ENCODE peak calls at places on chromosomes 3 and 15, in nine cellular contexts. C is vagina, D is AG09309, B is esophagus muscularis mucosa, L is heart left ventricle, O is upper lobe of left lung, W is foreskin fibroblast, J is MCF 10A, T is HFFc6. Y is an unnamed sample.

GRCh38 chr3:66403268-66403990 is 97.4 kb downstream of the LRIG1 start:
- DNase-seq in T (no peak), L (no peak), J (no peak), C (no peak), D (no peak), W (no peak), O (no peak), B (no peak), Y (no peak)

GRCh38 chr15:42387603-42388002 is 28.3 kb downstream of the CAPN3 start:
- DNase-seq in L (no peak), T (no peak), W (no peak), C (no peak), B (no peak), J (no peak), O (peak), D (no peak), Y (no peak)

GRCh38 chr3:159928071-159928491 is 60.6 kb upstream of the IL12A start:
- DNase-seq in L (no peak), D (no peak), C (peak), W (peak), J (peak), B (peak), O (no peak), T (peak), Y (no peak)

GRCh38 chr3:62632510-62633294 is 242.5 kb downstream of the CADPS start:
- DNase-seq in D (no peak), C (no peak), W (peak), J (no peak), O (no peak), L (no peak), B (no peak), T (no peak), Y (no peak)

GRCh38 chr3:55166577-55167555 is 239.0 kb upstream of the LRTM1 start:
- DNase-seq in D (no peak), O (no peak), B (peak), W (peak), C (no peak), L (no peak), T (peak), J (peak), Y (no peak)

GRCh38 chr3:117252208-117252607 is 542.6 kb downstream of the TUSC7 start:
- DNase-seq in L (no peak), D (no peak), T (no peak), O (no peak), J (peak), B (no peak), W (peak), C (no peak), Y (no peak)

GRCh38 chr15:75153084-75153483 is 48.6 kb upstream of the C15orf39 start:
- DNase-seq in J (peak), T (peak), L (peak), D (no peak), O (no peak), W (no peak), B (no peak), C (no peak), Y (no peak)

GRCh38 chr3:51304230-51304629 is 80.9 kb upstream of the MANF start:
- DNase-seq in B (no peak), W (no peak), C (no peak), T (no peak), O (no peak), J (no peak), L (no peak), D (no peak), Y (no peak)

GRCh38 chr3:98567646-98568280 is 25.6 kb downstream of the CPOX start:
- DNase-seq in L (no peak), O (no peak), B (no peak), T (no peak), D (no peak), W (no peak), C (no peak), J (no peak), Y (no peak)

GRCh38 chr3:23263796-23264195 is 60.7 kb downstream of the UBE2E2 start:
- DNase-seq in L (no peak), O (no peak), C (no peak), B (no peak), W (peak), D (no peak), J (peak), T (peak), Y (no peak)

GRCh38 chr3:37526511-37526910 is 335.2 kb upstream of the CTDSPL start:
- DNase-seq in L (peak), C (no peak), J (peak), D (peak), T (peak), B (no peak), O (no peak), W (no peak), Y (no peak)

GRCh38 chr3:37645801-37646380 is 215.8 kb upstream of the CTDSPL start:
- DNase-seq in D (no peak), J (peak), C (no peak), O (no peak), B (peak), W (no peak), L (peak), T (no peak), Y (no peak)

GRCh38 chr3:117892431-117892841 is 1142.2 kb downstream of the IGSF11 start:
- DNase-seq in C (no peak), O (no peak), T (no peak), W (peak), B (no peak), J (peak), L (no peak), D (no peak), Y (no peak)

GRCh38 chr3:111917300-111917699 is 58.2 kb downstream of the PHLDB2 start:
- DNase-seq in W (no peak), T (peak), B (no peak), C (no peak), D (no peak), O (no peak), J (peak), L (no peak), Y (no peak)

GRCh38 chr15:74328331-74329056 is 39.0 kb downstream of the CYP11A1 start:
- DNase-seq in O (no peak), J (no peak), T (no peak), D (no peak), W (no peak), C (no peak), B (no peak), L (no peak), Y (no peak)

GRCh38 chr15:99239545-99240198 is 9.7 kb downstream of the TTC23 start:
- DNase-seq in J (no peak), T (no peak), O (no peak), C (no peak), L (no peak), B (no peak), W (no peak), D (no peak), Y (no peak)

GRCh38 chr15:44286814-44287555 is 1.5 kb upstream of the GOLM2 start:
- DNase-seq in B (no peak), O (no peak), W (no peak), L (no peak), J (no peak), C (no peak), T (no peak), D (no peak), Y (no peak)

GRCh38 chr15:37108725-37109124 is 8.4 kb upstream of the MEIS2 start:
- DNase-seq in O (no peak), C (no peak), L (no peak), W (no peak), J (no peak), D (no peak), T (no peak), B (no peak), Y (no peak)

GRCh38 chr15:80367094-80367493 is 37.1 kb upstream of the ARNT2 start:
- DNase-seq in C (no peak), O (no peak), J (peak), D (no peak), W (peak), B (no peak), L (no peak), T (no peak), Y (no peak)

GRCh38 chr3:132870596-132870995 is 148.4 kb upstream of the NPHP3 start:
- DNase-seq in B (no peak), C (no peak), D (no peak), L (no peak), W (no peak), O (no peak), T (no peak), J (no peak), Y (no peak)

GRCh38 chr15:82934100-82934880 is 18.2 kb downstream of the HOMER2 start:
- DNase-seq in L (no peak), B (no peak), O (no peak), D (no peak), T (no peak), W (no peak), C (no peak), J (no peak), Y (no peak)

GRCh38 chr15:29470311-29470710 is 200.7 kb upstream of the NSMCE3 start:
- DNase-seq in C (no peak), T (no peak), J (peak), D (no peak), L (no peak), O (no peak), B (no peak), W (no peak), Y (no peak)

GRCh38 chr3:61961882-61962281 is 400.5 kb downstream of the PTPRG start:
- DNase-seq in W (no peak), D (no peak), L (no peak), B (no peak), J (no peak), O (no peak), T (no peak), C (no peak), Y (no peak)

GRCh38 chr15:72229076-72229946 is 1.7 kb downstream of the PKM start:
- DNase-seq in L (peak), J (peak), B (no peak), C (no peak), W (no peak), T (no peak), D (no peak), O (no peak), Y (no peak)

GRCh38 chr3:157063926-157064325 is 96.0 kb downstream of the CCNL1 start:
- DNase-seq in O (no peak), D (no peak), L (no peak), T (no peak), W (no peak), C (no peak), J (no peak), B (peak), Y (no peak)

GRCh38 chr3:135314227-135314626 is 519.2 kb downstream of the EPHB1 start:
- DNase-seq in B (peak), O (no peak), D (no peak), C (no peak), W (no peak), J (no peak), T (no peak), L (no peak), Y (no peak)

GRCh38 chr3:43223670-43224364 is 62.5 kb upstream of the SNRK start:
- DNase-seq in D (no peak), C (no peak), L (no peak), W (no peak), J (no peak), T (no peak), B (no peak), O (no peak), Y (no peak)

GRCh38 chr15:70231484-70231883 is 133.8 kb upstream of the TLE3 start:
- DNase-seq in L (no peak), D (no peak), W (no peak), J (no peak), T (no peak), O (no peak), B (no peak), C (no peak), Y (no peak)

GRCh38 chr3:122931636-122932035 is 95.9 kb downstream of the SEMA5B start:
- DNase-seq in C (no peak), W (no peak), O (no peak), T (no peak), D (no peak), J (peak), B (no peak), L (no peak), Y (no peak)

GRCh38 chr15:50880651-50881114 is 27.8 kb upstream of the AP4E1 start:
- DNase-seq in D (peak), C (no peak), W (no peak), J (peak), L (no peak), O (no peak), B (no peak), T (peak), Y (no peak)

GRCh38 chr3:119492128-119492527 is 6.2 kb upstream of the TIMMDC1 start:
- DNase-seq in J (no peak), C (no peak), T (no peak), D (no peak), O (no peak), L (no peak), B (no peak), W (no peak), Y (no peak)

GRCh38 chr3:149898771-149899170 is 71.9 kb downstream of the PFN2 start:
- DNase-seq in T (peak), D (no peak), B (no peak), O (no peak), W (peak), C (no peak), J (peak), L (peak), Y (no peak)

GRCh38 chr15:45637552-45638033 is 2.8 kb downstream of the SQOR start:
- DNase-seq in D (peak), C (no peak), T (peak), L (peak), O (peak), B (no peak), W (peak), J (peak), Y (no peak)

GRCh38 chr3:108736821-108737220 is 20.4 kb downstream of the RETNLB start:
- DNase-seq in L (no peak), J (peak), W (no peak), O (no peak), C (no peak), B (no peak), D (no peak), T (no peak), Y (no peak)

GRCh38 chr3:158792709-158793108 is 9.1 kb upstream of the MFSD1 start:
- DNase-seq in W (peak), O (no peak), B (peak), D (peak), L (no peak), C (no peak), T (peak), J (peak), Y (no peak)

GRCh38 chr3:121897296-121897695 is 3.1 kb downstream of the SLC15A2 start:
- DNase-seq in O (no peak), D (no peak), W (no peak), J (no peak), L (no peak), T (no peak), C (no peak), B (no peak), Y (no peak)

GRCh38 chr3:127628788-127629456 is at the start of gene PODXL2:
- DNase-seq in L (peak), D (no peak), O (peak), B (no peak), C (no peak), T (no peak), W (peak), J (peak), Y (no peak)

GRCh38 chr3:119580148-119580760 is 962 bp downstream of the ADPRH start:
- DNase-seq in C (no peak), J (no peak), W (no peak), L (peak), O (peak), B (no peak), T (no peak), D (no peak), Y (no peak)

GRCh38 chr3:172711457-172711800 is 562 bp upstream of the NCEH1 start:
- DNase-seq in D (no peak), C (no peak), B (no peak), J (no peak), L (no peak), T (no peak), O (no peak), W (no peak), Y (no peak)
- TF ChIP-seq CTCF in D (no peak), C (no peak), B (no peak), J (no peak), L (no peak), T (no peak), O (no peak), W (no peak), Y (no peak)

DNA sequence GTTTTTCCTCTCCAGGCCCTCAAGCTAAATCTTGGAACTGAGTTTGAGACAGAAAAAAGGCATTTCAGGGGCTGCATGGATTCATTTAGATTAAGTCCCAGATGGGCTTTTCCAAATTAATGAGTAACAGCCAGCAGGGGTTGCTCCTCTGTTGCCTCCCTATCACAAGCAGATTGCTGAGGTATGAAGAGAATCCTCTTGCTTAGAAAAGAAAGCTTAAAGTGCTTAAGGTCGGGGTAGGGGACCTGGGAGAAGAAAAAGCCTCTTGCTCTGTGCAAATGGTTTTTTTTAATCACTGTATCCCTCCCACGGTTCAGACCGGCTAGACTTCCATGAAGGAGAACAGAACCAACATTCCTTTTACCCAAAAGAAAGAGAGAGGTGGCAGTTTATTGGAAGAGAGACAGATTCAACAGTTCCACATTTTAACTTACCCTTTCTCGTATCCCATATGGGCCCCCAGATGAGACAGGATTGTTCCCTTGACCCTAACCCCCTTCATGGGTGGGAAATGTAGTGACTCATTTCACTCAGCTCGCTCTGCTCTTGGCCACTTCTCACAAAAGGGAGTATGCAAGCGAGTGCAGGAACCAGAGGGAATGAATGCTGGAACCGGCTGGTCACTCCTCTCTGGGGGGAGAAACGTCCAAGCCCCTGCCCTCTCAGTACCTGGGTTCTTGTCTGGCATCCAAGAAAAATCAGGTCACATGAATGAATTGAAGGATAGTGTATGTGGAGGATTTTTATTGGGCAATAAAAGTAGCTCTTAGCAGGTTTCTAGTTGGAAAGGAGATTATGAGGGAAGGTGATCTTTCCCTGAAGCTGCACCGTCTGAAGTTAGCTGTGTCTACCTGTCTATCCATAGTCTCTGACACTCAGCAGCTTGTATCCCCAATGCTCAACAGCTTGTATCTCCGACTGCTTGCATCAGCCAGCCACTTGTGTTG is 745.2 kb downstream of the SI start:
- DNase-seq in L (no peak), B (no peak), J (no peak), O (no peak), D (no peak), W (no peak), C (no peak), T (no peak), Y (no peak)
- TF ChIP-seq CTCF in L (no peak), B (no peak), J (no peak), O (no peak), D (no peak), W (no peak), C (no peak), T (no peak), Y (no peak)

GRCh38 chr3:126113733-126114132 is 29.8 kb upstream of the SLC41A3 start:
- DNase-seq in B (no peak), J (no peak), T (no peak), O (peak), D (no peak), C (no peak), W (no peak), L (no peak), Y (no peak)
- TF ChIP-seq CTCF in B (peak), J (peak), T (peak), O (peak), D (peak), C (no peak), W (peak), L (no peak), Y (peak)

DNA sequence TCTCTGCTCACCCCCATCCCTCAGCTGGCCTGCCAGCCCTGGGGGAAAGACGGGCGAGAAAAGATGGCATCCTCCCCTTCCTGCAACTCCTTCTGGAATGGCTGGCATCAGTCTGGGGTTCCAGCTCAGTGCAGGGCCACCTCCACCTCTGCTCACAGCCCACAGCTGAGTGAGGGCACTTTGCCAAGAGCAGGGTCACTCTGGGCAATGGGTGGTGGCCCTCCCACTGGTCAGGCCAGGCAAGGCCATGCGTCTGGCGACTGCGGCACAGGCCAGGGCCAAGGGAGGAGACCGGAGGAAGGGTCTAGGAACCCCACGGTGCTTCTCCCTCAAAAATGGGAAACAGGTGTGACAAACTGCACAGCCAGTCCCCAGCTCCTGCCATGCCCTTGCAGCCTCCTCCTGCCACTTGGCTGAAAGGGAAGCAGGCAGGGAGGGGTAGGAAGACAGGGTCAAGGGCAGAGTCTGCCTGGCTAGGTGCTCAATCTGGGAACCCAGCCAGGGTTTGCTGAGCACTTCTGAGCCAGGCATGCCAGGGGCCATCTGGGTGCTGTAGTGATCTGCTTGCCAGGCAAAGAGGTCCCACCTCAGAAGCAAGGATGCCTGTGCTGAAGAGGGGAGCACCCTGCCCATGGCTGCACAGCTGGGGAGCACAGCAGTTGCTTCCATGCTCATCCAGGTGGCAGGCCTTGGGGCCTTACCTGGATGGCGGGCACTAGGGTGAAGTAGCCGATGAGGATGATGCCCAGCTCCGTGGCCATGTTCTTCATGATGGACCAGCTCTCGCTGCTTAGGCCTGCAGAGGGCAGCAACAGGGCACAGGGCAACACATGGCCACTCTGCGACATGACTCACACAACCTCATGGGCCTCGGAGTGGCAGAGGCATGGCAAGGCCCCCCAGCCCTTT is 41.2 kb downstream of the PTPN23 start:
- DNase-seq in O (peak), W (peak), B (no peak), J (peak), C (no peak), T (peak), L (peak), D (no peak), Y (no peak)
- TF ChIP-seq CTCF in O (peak), W (peak), B (peak), J (no peak), C (no peak), T (peak), L (no peak), D (peak), Y (no peak)

DNA sequence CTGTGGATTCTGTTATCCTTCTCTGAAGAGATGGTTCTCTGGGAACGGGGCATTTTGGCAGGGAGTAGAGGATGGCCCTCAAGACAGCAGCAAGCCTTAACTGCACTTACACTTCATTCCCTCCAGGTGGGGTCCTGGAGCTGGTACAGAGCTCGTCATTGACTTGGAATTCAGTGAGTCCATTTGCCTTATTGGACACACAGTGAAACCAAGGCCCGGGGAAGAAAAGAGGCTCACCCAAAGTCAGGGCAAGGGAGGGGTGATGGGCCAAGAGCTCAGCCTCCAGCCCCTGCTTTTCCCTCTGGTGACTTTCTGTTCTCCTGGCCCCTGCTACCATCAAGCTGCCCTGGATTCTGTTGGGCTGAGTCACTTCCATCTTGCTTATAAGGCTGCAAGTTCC is 125.6 kb downstream of the ETFA start:
- DNase-seq in D (no peak), J (peak), B (no peak), C (no peak), L (no peak), T (peak), O (no peak), W (peak), Y (no peak)
- TF ChIP-seq CTCF in D (peak), J (peak), B (peak), C (peak), L (peak), T (peak), O (peak), W (peak), Y (peak)

GRCh38 chr3:163490119-163490518 is 1588.2 kb downstream of the SI start:
- DNase-seq in J (peak), T (no peak), C (no peak), O (peak), D (no peak), W (no peak), B (no peak), L (no peak), Y (no peak)
- TF ChIP-seq CTCF in J (peak), T (peak), C (no peak), O (peak), D (peak), W (peak), B (peak), L (no peak), Y (peak)

Y was measured in type B pancreatic cell.